ENCODE peak calls at places on chromosome 14, in ten cellular contexts. Z is small intestine, X is right lobe of liver, Q is Peyer's patch, I is left ventricle myocardium inferior, Y is trophoblast cell, S is kidney, R is ovary, U is transverse colon, M is heart right ventricle. A is an unnamed sample.

GRCh38 chr14:33469898-33470297 is 481.0 kb downstream of the EGLN3 start:
- DNase-seq in Y (no peak), Z (peak), X (no peak), I (no peak), R (no peak), M (no peak), Q (no peak), U (peak), S (no peak), A (no peak)

GRCh38 chr14:35386673-35387125 is 17.9 kb downstream of the NFKBIA start:
- DNase-seq in U (no peak), S (peak), Q (no peak), M (no peak), Z (no peak), Y (no peak), X (no peak), R (no peak), I (peak), A (no peak)

GRCh38 chr14:33570717-33571058 is 380.2 kb downstream of the EGLN3 start:
- DNase-seq in Y (no peak), R (no peak), I (no peak), U (no peak), Z (no peak), X (no peak), Q (no peak), S (no peak), M (no peak), A (no peak)

GRCh38 chr14:95188372-95188771 is 31.0 kb upstream of the DICER1 start:
- DNase-seq in Y (no peak), S (no peak), X (no peak), I (no peak), U (no peak), Z (no peak), R (no peak), Q (no peak), M (no peak), A (no peak)

GRCh38 chr14:44370727-44371126 is 136.4 kb downstream of the FSCB start:
- DNase-seq in I (no peak), S (no peak), Q (no peak), R (no peak), U (no peak), Z (no peak), Y (no peak), M (no peak), X (no peak), A (no peak)

GRCh38 chr14:68580096-68580640 is 212.7 kb downstream of the ZFP36L1 start:
- DNase-seq in U (no peak), Y (no peak), M (no peak), S (no peak), X (no peak), R (no peak), Z (no peak), I (no peak), Q (no peak), A (no peak)

GRCh38 chr14:22887260-22887989 is 4.4 kb downstream of the REM2 start:
- DNase-seq in Y (peak), Q (peak), S (no peak), X (no peak), M (no peak), U (peak), Z (peak), R (peak), I (no peak), A (no peak)

GRCh38 chr14:101251812-101252442 is 309.4 kb upstream of the DIO3 start:
- DNase-seq in X (no peak), Y (no peak), U (no peak), Z (no peak), Q (no peak), R (no peak), I (no peak), S (no peak), M (no peak), A (peak)

GRCh38 chr14:82755923-82756322 is 1222.3 kb upstream of the SEL1L start:
- DNase-seq in I (no peak), S (no peak), U (no peak), Q (no peak), M (no peak), Y (no peak), Z (no peak), X (no peak), R (no peak), A (no peak)

GRCh38 chr14:36738269-36738668 is 76.6 kb downstream of the PAX9 start:
- DNase-seq in M (no peak), U (no peak), Q (no peak), I (no peak), X (no peak), S (no peak), R (no peak), Z (no peak), Y (no peak), A (no peak)

GRCh38 chr14:75979071-75979571 is 2.7 kb downstream of the TGFB3 start:
- DNase-seq in Y (no peak), Q (no peak), S (peak), U (peak), M (peak), I (no peak), X (no peak), Z (no peak), R (peak), A (peak)

GRCh38 chr14:68978550-68978911 is 571 bp downstream of the ACTN1 start:
- DNase-seq in X (peak), S (peak), Q (no peak), Z (peak), Y (peak), R (peak), U (peak), M (peak), I (peak), A (peak)

GRCh38 chr14:102684276-102684663 is 91.8 kb downstream of the RCOR1 start:
- DNase-seq in Z (peak), M (no peak), Q (no peak), U (no peak), Y (no peak), R (no peak), X (no peak), I (no peak), S (no peak), A (no peak)

GRCh38 chr14:31770271-31770670 is 209.1 kb downstream of the NUBPL start:
- DNase-seq in I (no peak), Q (no peak), U (no peak), Y (no peak), S (no peak), M (no peak), R (no peak), Z (peak), X (no peak), A (no peak)

GRCh38 chr14:49692895-49693737 is at the start of gene KLHDC1:
- DNase-seq in U (peak), Q (peak), I (peak), R (peak), S (peak), Z (peak), M (peak), Y (peak), X (peak), A (peak)

GRCh38 chr14:104016873-104017650 is 68.4 kb upstream of the ASPG start:
- DNase-seq in Y (peak), U (no peak), R (no peak), Z (no peak), Q (no peak), I (no peak), X (no peak), S (no peak), M (no peak), A (no peak)
- H3K4me3 ChIP-seq in Y (no peak), U (no peak), R (no peak), Z (no peak), Q (no peak), I (no peak), X (no peak), S (no peak), M (no peak), A (no peak)

GRCh38 chr14:89165189-89165809 is 251.7 kb downstream of the FOXN3 start:
- DNase-seq in Z (peak), M (no peak), U (no peak), S (no peak), Y (no peak), Q (no peak), R (no peak), X (no peak), I (no peak), A (no peak)
- H3K4me3 ChIP-seq in Z (no peak), M (peak), U (no peak), S (peak), Y (no peak), Q (peak), R (no peak), X (no peak), I (peak), A (peak)

GRCh38 chr14:56650075-56650474 is 70.5 kb downstream of the TMEM260 start:
- DNase-seq in Q (no peak), I (no peak), M (peak), R (no peak), U (no peak), Z (no peak), X (peak), S (no peak), Y (no peak), A (peak)
- H3K4me3 ChIP-seq in Q (no peak), I (no peak), M (no peak), R (no peak), U (no peak), Z (no peak), X (no peak), S (no peak), Y (no peak), A (no peak)

DNA sequence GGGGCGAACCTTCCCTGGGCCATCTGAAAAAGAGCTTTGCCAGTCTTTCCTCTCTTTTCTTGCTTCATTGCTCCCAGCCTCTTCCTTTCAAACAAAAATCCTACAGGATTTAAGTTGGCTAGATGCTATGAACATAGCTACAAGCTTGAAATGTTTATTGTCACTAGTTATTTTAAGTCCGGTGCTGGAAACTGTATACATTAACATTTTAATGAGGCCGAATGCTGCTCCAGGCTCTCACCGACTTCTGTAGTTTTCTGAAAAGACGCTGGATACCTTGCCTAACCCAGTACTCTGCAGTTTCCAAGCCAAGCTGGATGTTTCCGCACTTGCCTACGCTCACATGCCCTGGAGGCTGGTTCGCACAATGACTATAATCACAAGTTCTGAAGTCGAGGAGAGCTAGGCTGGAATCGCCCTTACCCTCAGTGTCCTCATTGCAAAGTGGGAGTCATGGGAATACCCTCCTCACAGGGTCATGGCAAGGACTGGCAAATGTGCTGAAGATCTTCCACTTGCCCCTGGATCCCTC is 39.1 kb downstream of the LTBP2 start:
- DNase-seq in U (no peak), Q (no peak), Y (peak), S (no peak), X (no peak), Z (no peak), M (no peak), I (no peak), R (no peak), A (no peak)
- H3K4me3 ChIP-seq in U (no peak), Q (no peak), Y (no peak), S (peak), X (no peak), Z (no peak), M (no peak), I (no peak), R (peak), A (no peak)

DNA sequence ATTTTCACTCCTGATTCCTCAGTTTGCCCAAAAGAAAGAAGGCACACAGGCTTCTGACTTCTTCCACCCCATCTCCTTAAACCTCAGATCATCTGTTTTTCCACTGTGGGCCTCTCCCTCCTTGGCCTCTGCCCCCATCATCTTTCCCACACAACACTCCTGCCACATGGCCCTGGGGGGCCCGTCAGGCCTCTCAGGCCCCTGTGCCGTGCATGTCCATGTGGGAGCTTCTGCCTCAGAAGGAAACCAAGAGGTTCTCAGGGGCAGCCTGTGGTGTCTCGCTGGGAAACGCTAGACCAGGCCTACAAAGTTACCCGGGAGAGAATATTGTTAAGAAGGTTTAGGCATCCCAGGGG is 8.0 kb downstream of the KLHL33 start:
- DNase-seq in Y (no peak), R (no peak), S (no peak), X (no peak), U (no peak), Q (no peak), M (no peak), Z (no peak), I (no peak), A (peak)
- H3K4me3 ChIP-seq in Y (no peak), R (no peak), S (no peak), X (no peak), U (no peak), Q (peak), M (no peak), Z (no peak), I (no peak), A (peak)